ENCODE peak calls at places on chromosomes 3 and 15, in nine cellular contexts. One of them, this sample, is unnamed.

GRCh38 chr15:90520365-90520764 is 9.4 kb upstream of the CRTC3 start:
- DNase-seq in cerebellar cortex: no peak
- DNase-seq in SJSA1: no peak
- DNase-seq in WTC11: no peak
- DNase-seq in KG1: no peak
- DNase-seq in amniotic stem cell: no peak
- DNase-seq in M059J: no peak
- DNase-seq in kidney: no peak
- DNase-seq in NCI-H187: no peak
- DNase-seq in this sample: no peak

GRCh38 chr15:71709808-71710418 is 100.4 kb upstream of the NR2E3 start:
- DNase-seq in cerebellar cortex: no peak
- DNase-seq in SJSA1: peak
- DNase-seq in WTC11: no peak
- DNase-seq in KG1: no peak
- DNase-seq in amniotic stem cell: no peak
- DNase-seq in M059J: peak
- DNase-seq in kidney: no peak
- DNase-seq in NCI-H187: no peak
- DNase-seq in this sample: no peak

GRCh38 chr3:155948476-155948875 is 78.0 kb downstream of the GMPS start:
- DNase-seq in cerebellar cortex: no peak
- DNase-seq in SJSA1: no peak
- DNase-seq in WTC11: no peak
- DNase-seq in KG1: no peak
- DNase-seq in amniotic stem cell: no peak
- DNase-seq in M059J: peak
- DNase-seq in kidney: no peak
- DNase-seq in NCI-H187: no peak
- DNase-seq in this sample: no peak

GRCh38 chr3:194080473-194080872 is 55.5 kb upstream of the HES1 start:
- DNase-seq in cerebellar cortex: no peak
- DNase-seq in SJSA1: no peak
- DNase-seq in WTC11: no peak
- DNase-seq in KG1: no peak
- DNase-seq in amniotic stem cell: no peak
- DNase-seq in M059J: no peak
- DNase-seq in kidney: no peak
- DNase-seq in NCI-H187: no peak
- DNase-seq in this sample: no peak

GRCh38 chr15:48345516-48345915 is 14.3 kb downstream of the DUT start:
- DNase-seq in cerebellar cortex: no peak
- DNase-seq in SJSA1: no peak
- DNase-seq in WTC11: no peak
- DNase-seq in KG1: no peak
- DNase-seq in amniotic stem cell: no peak
- DNase-seq in M059J: no peak
- DNase-seq in kidney: no peak
- DNase-seq in NCI-H187: no peak
- DNase-seq in this sample: no peak

GRCh38 chr15:69321041-69321554 is 22.4 kb downstream of the PAQR5 start:
- DNase-seq in cerebellar cortex: no peak
- DNase-seq in SJSA1: no peak
- DNase-seq in WTC11: no peak
- DNase-seq in KG1: no peak
- DNase-seq in amniotic stem cell: no peak
- DNase-seq in M059J: no peak
- DNase-seq in kidney: no peak
- DNase-seq in NCI-H187: no peak
- DNase-seq in this sample: no peak

GRCh38 chr3:134630506-134630905 is 20.3 kb downstream of the KY start:
- DNase-seq in cerebellar cortex: no peak
- DNase-seq in SJSA1: no peak
- DNase-seq in WTC11: no peak
- DNase-seq in KG1: no peak
- DNase-seq in amniotic stem cell: no peak
- DNase-seq in M059J: no peak
- DNase-seq in kidney: no peak
- DNase-seq in NCI-H187: no peak
- DNase-seq in this sample: no peak

GRCh38 chr3:46565607-46566039 is 479 bp downstream of the LRRC2 start:
- DNase-seq in cerebellar cortex: peak
- DNase-seq in SJSA1: no peak
- DNase-seq in WTC11: peak
- DNase-seq in KG1: no peak
- DNase-seq in amniotic stem cell: no peak
- DNase-seq in M059J: no peak
- DNase-seq in kidney: peak
- DNase-seq in NCI-H187: no peak
- DNase-seq in this sample: no peak

GRCh38 chr3:56773588-56774330 is 28.0 kb downstream of the ARHGEF3 start:
- DNase-seq in cerebellar cortex: no peak
- DNase-seq in SJSA1: no peak
- DNase-seq in WTC11: no peak
- DNase-seq in KG1: no peak
- DNase-seq in amniotic stem cell: no peak
- DNase-seq in M059J: no peak
- DNase-seq in kidney: no peak
- DNase-seq in NCI-H187: no peak
- DNase-seq in this sample: no peak